ENCODE peak calls at places on chromosomes 1 and 21, in five cellular contexts. T is cardiac fibroblast; N is NCI-H1092 treated with DMSO at 0.1 percent for 48 hours; M is activated CD8-positive, alpha-beta T cell treated with anti-CD3 and anti-CD28 coated beads for 36 hours; Z is A549. P is an unnamed sample.

GRCh38 chr1:91753878-91754277 is 132.1 kb downstream of the TGFBR3 start:
- DNase-seq in N (no peak), Z (no peak), T (no peak), M (no peak), P (no peak)

GRCh38 chr1:224542783-224543440 is 73.2 kb upstream of the CNIH3 start:
- DNase-seq in M (peak; percentile 63), T (peak; percentile 85), Z (no peak), N (no peak), P (peak; percentile 68)

GRCh38 chr1:150528997-150529396 is 13.4 kb downstream of the FALEC start:
- DNase-seq in Z (no peak), T (peak; percentile 87), N (peak; percentile 15), M (no peak), P (no peak)

GRCh38 chr1:95352767-95353166 is 118.8 kb downstream of the RWDD3 start:
- DNase-seq in Z (no peak), M (no peak), T (no peak), N (peak; percentile 97), P (peak; percentile 43)

GRCh38 chr1:37353871-37354270 is 120.5 kb upstream of the ZC3H12A start:
- DNase-seq in M (no peak), T (no peak), N (no peak), Z (no peak), P (no peak)

GRCh38 chr1:61241411-61241838 is 159.1 kb downstream of the NFIA start:
- DNase-seq in N (peak; percentile 73), M (no peak), T (peak; percentile 62), Z (no peak), P (no peak)

GRCh38 chr21:34952701-34953100 is 96.4 kb downstream of the RUNX1 start:
- DNase-seq in M (no peak), T (no peak), N (peak; percentile 80), Z (no peak), P (no peak)

GRCh38 chr1:71668059-71668458 is 587.2 kb upstream of the ZRANB2 start:
- DNase-seq in T (no peak), Z (no peak), N (peak; percentile 68), M (no peak), P (no peak)

P was measured in HepG2.